ENCODE peak calls at places on chromosome 5, in four cellular contexts. O, U, W and T are unnamed samples.

GRCh38 chr5:94690778-94691177 is 72.3 kb downstream of the SLF1 start:
- DNase-seq in U (no peak), O (no peak), W (no peak), T (no peak)

GRCh38 chr5:7209583-7210139 is 186.3 kb upstream of the ADCY2 start:
- DNase-seq in U (no peak), O (no peak), W (no peak), T (peak)

GRCh38 chr5:151082274-151082902 is 1.6 kb upstream of the TNIP1 start:
- DNase-seq in O (no peak), W (no peak), U (peak), T (peak)

GRCh38 chr5:138611295-138612220 is 36.4 kb upstream of the HSPA9 start:
- DNase-seq in W (no peak), O (peak), U (no peak), T (no peak)

GRCh38 chr5:62791059-62791458 is 212.4 kb downstream of the LRRC70 start:
- DNase-seq in O (no peak), U (peak), W (no peak), T (no peak)

GRCh38 chr5:17123785-17124184 is 93.6 kb upstream of the BASP1 start:
- DNase-seq in O (no peak), W (no peak), U (no peak), T (no peak)

GRCh38 chr5:43099615-43100014 is 21.1 kb upstream of the ZNF131 start:
- DNase-seq in W (no peak), O (no peak), U (no peak), T (no peak)

GRCh38 chr5:55711531-55712022 is 547 bp downstream of the SLC38A9 start:
- DNase-seq in W (no peak), U (no peak), O (no peak), T (no peak)

GRCh38 chr5:60639544-60639943 is 60.4 kb downstream of the DEPDC1B start:
- DNase-seq in O (no peak), W (no peak), U (no peak), T (no peak)

GRCh38 chr5:133387091-133387490 is 225.2 kb downstream of the FSTL4 start:
- DNase-seq in U (no peak), O (no peak), W (no peak), T (no peak)

GRCh38 chr5:142320851-142321560 is 3.8 kb downstream of the SPRY4 start:
- DNase-seq in U (no peak), W (no peak), O (no peak), T (no peak)

GRCh38 chr5:113140837-113141661 is 164.5 kb downstream of the DCP2 start:
- DNase-seq in W (no peak), O (peak), U (no peak), T (no peak)

GRCh38 chr5:73204302-73204701 is 31.3 kb downstream of the TMEM174 start:
- DNase-seq in U (no peak), W (no peak), O (no peak), T (no peak)

GRCh38 chr5:4294878-4295277 is 699.2 kb downstream of the IRX1 start:
- DNase-seq in U (no peak), W (no peak), O (no peak), T (no peak)

GRCh38 chr5:164518049-164518740 is 1012.8 kb downstream of the MAT2B start:
- DNase-seq in W (no peak), O (no peak), U (no peak), T (no peak)

GRCh38 chr5:139272471-139273321 is 20.8 kb upstream of the MATR3 start:
- DNase-seq in U (no peak), O (no peak), W (no peak), T (peak)

GRCh38 chr5:83471405-83472212 is at the start of gene VCAN:
- DNase-seq in O (peak), W (peak), U (peak), T (peak)

GRCh38 chr5:168317521-168318147 is 26.2 kb downstream of the WWC1 start:
- DNase-seq in W (peak), O (no peak), U (peak), T (no peak)

GRCh38 chr5:156367602-156368001 is 40.6 kb downstream of the SGCD start:
- DNase-seq in U (no peak), W (no peak), O (no peak), T (no peak)

GRCh38 chr5:156678484-156678883 is 171.6 kb upstream of the PPP1R2B start:
- DNase-seq in U (peak), W (no peak), O (no peak), T (no peak)

GRCh38 chr5:77168187-77168883 is 42.1 kb upstream of the PDE8B start:
- DNase-seq in U (peak), W (peak), O (peak), T (peak)

GRCh38 chr5:141811287-141812155 is 66.7 kb downstream of the PCDH1 start:
- DNase-seq in U (no peak), W (no peak), O (no peak), T (no peak)

GRCh38 chr5:80668016-80668969 is 13.5 kb upstream of the DHFR start:
- DNase-seq in W (no peak), O (no peak), U (no peak), T (peak)

GRCh38 chr5:163724305-163724704 is 218.9 kb downstream of the MAT2B start:
- DNase-seq in O (no peak), U (no peak), W (no peak), T (no peak)

GRCh38 chr5:2047341-2047927 is 164.7 kb upstream of the IRX4 start:
- DNase-seq in W (no peak), U (no peak), O (no peak), T (no peak)

GRCh38 chr5:168302785-168303184 is 11.3 kb downstream of the WWC1 start:
- DNase-seq in O (no peak), U (peak), W (no peak), T (no peak)

GRCh38 chr5:32710335-32710858 is 724 bp upstream of the NPR3 start:
- DNase-seq in W (peak), U (peak), O (peak), T (peak)
- H3K27ac ChIP-seq in W (peak), U (peak), O (peak), T (peak)

DNA sequence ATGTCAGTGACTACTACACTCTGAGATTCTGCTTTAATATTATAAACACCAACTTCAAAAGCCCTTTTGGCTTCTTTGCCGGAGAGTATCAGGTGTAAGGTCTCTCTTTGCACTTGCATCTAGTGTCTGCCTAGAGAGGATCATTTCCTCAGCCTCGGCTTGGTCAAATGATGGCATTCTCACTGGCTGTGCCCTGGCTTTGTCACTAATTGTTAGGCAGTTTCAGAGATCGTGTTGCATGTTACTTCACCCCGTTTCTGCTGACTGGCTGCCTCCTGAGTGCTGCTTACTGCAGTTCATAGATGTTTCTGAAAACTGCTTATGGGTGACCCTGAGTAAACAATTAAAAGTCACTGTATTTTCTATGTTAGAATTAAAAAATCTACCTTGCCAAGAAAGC is 48.8 kb downstream of the SLC1A3 start:
- DNase-seq in U (no peak), O (no peak), W (no peak), T (no peak)
- TF ChIP-seq POLR2A in U (no peak), O (no peak), W (no peak), T (no peak)

DNA sequence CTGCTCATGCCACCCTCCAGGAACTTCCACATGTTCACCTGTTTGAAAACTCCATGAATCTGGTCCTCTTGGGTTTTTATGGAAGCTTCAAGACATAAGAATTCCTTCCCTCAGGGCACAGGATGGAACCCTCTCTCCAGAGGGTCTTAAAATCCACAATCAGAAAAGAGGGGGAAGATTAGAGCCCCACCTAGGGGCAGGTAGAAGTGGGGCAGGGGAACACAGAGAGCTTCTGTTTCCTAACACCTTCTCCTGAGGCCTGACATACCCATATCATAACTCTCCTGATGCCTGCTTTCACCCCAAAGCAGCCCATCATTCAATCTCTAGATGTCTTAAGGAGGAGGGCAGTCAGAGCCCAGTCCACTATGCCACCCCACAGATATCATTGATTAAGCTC is 1087.7 kb upstream of the ARRDC3 start:
- DNase-seq in U (no peak), W (no peak), O (no peak), T (no peak)
- TF ChIP-seq CTCF in U (no peak), W (no peak), O (no peak), T (no peak)

GRCh38 chr5:37737326-37738056 is 102.3 kb downstream of the GDNF start:
- DNase-seq in W (no peak), U (no peak), O (no peak), T (no peak)

GRCh38 chr5:37735649-37736347 is 104.0 kb downstream of the GDNF start:
- DNase-seq in O (no peak), U (no peak), W (no peak), T (no peak)

GRCh38 chr5:37734114-37734513 is 105.7 kb downstream of the GDNF start:
- DNase-seq in U (no peak), W (no peak), O (no peak), T (no peak)

GRCh38 chr5:37738057-37738691 is 101.7 kb downstream of the GDNF start:
- DNase-seq in W (no peak), O (peak), U (no peak), T (no peak)

DNA sequence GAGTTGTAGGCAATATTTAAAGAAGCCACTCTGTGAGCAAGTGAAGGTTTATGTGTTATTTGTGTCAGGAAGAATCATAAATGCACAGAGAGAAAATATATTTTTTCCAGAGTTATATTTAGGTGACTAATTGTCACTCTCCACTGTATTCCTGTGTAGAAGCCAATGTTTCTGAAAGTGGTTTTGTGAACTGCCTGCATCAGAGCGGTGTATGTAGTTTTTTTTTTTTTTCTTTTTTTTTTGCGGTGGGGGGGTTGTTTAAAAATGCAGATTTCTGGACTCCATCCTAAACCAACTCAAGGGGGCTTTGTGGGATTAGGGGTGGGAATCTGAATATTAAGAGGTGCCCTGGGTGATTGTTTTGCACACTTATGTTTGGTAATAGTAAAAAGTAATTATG is 103.4 kb downstream of the GDNF start:
- DNase-seq in O (no peak), W (no peak), U (no peak), T (no peak)
- H3K27ac ChIP-seq in O (no peak), W (no peak), U (no peak), T (no peak)